ENCODE peak calls at places on chromosome 3, in ten cellular contexts. One of them, this sample, is unnamed.

GRCh38 chr3:21754839-21755238 is 3.8 kb upstream of the ZNF385D start:
- DNase-seq in HuH-7: no peak
- DNase-seq in RCC 7860: no peak
- DNase-seq in neural crest cell: no peak
- DNase-seq in stimulated activated effector memory CD8-positive, alpha-beta T cell treated with anti-CD3 and anti-CD28 coated beads, Interleukin-12 subunit alpha, Interleukin-12 subunit beta, amount 100 ng/mL, for 72 hours: no peak
- DNase-seq in germinal center: no peak
- DNase-seq in HCT116: no peak
- DNase-seq in BJ: no peak
- DNase-seq in neural progenitor cell: no peak
- DNase-seq in stimulated activated CD4-positive, alpha-beta T cell treated with anti-CD3 and anti-CD28 coated beads, Interleukin-1b, Interleukin-23, amount 100 ng/mL, for 4 hours: no peak
- DNase-seq in this sample: no peak

GRCh38 chr3:36827133-36827532 is 62.8 kb upstream of the DCLK3 start:
- DNase-seq in stimulated activated CD4-positive, alpha-beta T cell treated with anti-CD3 and anti-CD28 coated beads, Interleukin-1b, Interleukin-23, amount 100 ng/mL, for 4 hours: no peak
- DNase-seq in HCT116: no peak
- DNase-seq in RCC 7860: no peak
- DNase-seq in stimulated activated effector memory CD8-positive, alpha-beta T cell treated with anti-CD3 and anti-CD28 coated beads, Interleukin-12 subunit alpha, Interleukin-12 subunit beta, amount 100 ng/mL, for 72 hours: no peak
- DNase-seq in neural progenitor cell: no peak
- DNase-seq in BJ: no peak
- DNase-seq in HuH-7: no peak
- DNase-seq in neural crest cell: no peak
- DNase-seq in germinal center: no peak
- DNase-seq in this sample: no peak

GRCh38 chr3:9500108-9501050 is 53.2 kb downstream of the LHFPL4 start:
- DNase-seq in germinal center: peak; percentile 83
- DNase-seq in stimulated activated CD4-positive, alpha-beta T cell treated with anti-CD3 and anti-CD28 coated beads, Interleukin-1b, Interleukin-23, amount 100 ng/mL, for 4 hours: peak; percentile 57
- DNase-seq in neural progenitor cell: peak; percentile 94
- DNase-seq in HuH-7: peak; percentile 97
- DNase-seq in BJ: peak; percentile 1
- DNase-seq in neural crest cell: peak; percentile 84
- DNase-seq in HCT116: peak; percentile 48
- DNase-seq in RCC 7860: no peak
- DNase-seq in stimulated activated effector memory CD8-positive, alpha-beta T cell treated with anti-CD3 and anti-CD28 coated beads, Interleukin-12 subunit alpha, Interleukin-12 subunit beta, amount 100 ng/mL, for 72 hours: peak; percentile 85
- DNase-seq in this sample: no peak

GRCh38 chr3:14317057-14317553 is 85.3 kb upstream of the SLC6A6 start:
- DNase-seq in neural crest cell: no peak
- DNase-seq in HuH-7: no peak
- DNase-seq in HCT116: no peak
- DNase-seq in stimulated activated CD4-positive, alpha-beta T cell treated with anti-CD3 and anti-CD28 coated beads, Interleukin-1b, Interleukin-23, amount 100 ng/mL, for 4 hours: no peak
- DNase-seq in stimulated activated effector memory CD8-positive, alpha-beta T cell treated with anti-CD3 and anti-CD28 coated beads, Interleukin-12 subunit alpha, Interleukin-12 subunit beta, amount 100 ng/mL, for 72 hours: no peak
- DNase-seq in germinal center: no peak
- DNase-seq in neural progenitor cell: peak; percentile 33
- DNase-seq in RCC 7860: no peak
- DNase-seq in BJ: no peak
- DNase-seq in this sample: no peak

GRCh38 chr3:42070089-42070885 is 20.9 kb upstream of the TRAK1 start:
- DNase-seq in neural crest cell: no peak
- DNase-seq in stimulated activated CD4-positive, alpha-beta T cell treated with anti-CD3 and anti-CD28 coated beads, Interleukin-1b, Interleukin-23, amount 100 ng/mL, for 4 hours: no peak
- DNase-seq in germinal center: no peak
- DNase-seq in neural progenitor cell: no peak
- DNase-seq in BJ: no peak
- DNase-seq in stimulated activated effector memory CD8-positive, alpha-beta T cell treated with anti-CD3 and anti-CD28 coated beads, Interleukin-12 subunit alpha, Interleukin-12 subunit beta, amount 100 ng/mL, for 72 hours: no peak
- DNase-seq in RCC 7860: no peak
- DNase-seq in HCT116: no peak
- DNase-seq in HuH-7: no peak
- DNase-seq in this sample: no peak

GRCh38 chr3:5053021-5053831 is 68.9 kb upstream of the ARL8B start:
- DNase-seq in RCC 7860: no peak
- DNase-seq in stimulated activated CD4-positive, alpha-beta T cell treated with anti-CD3 and anti-CD28 coated beads, Interleukin-1b, Interleukin-23, amount 100 ng/mL, for 4 hours: no peak
- DNase-seq in HCT116: no peak
- DNase-seq in neural crest cell: no peak
- DNase-seq in germinal center: no peak
- DNase-seq in BJ: peak; percentile 65
- DNase-seq in neural progenitor cell: no peak
- DNase-seq in HuH-7: no peak
- DNase-seq in stimulated activated effector memory CD8-positive, alpha-beta T cell treated with anti-CD3 and anti-CD28 coated beads, Interleukin-12 subunit alpha, Interleukin-12 subunit beta, amount 100 ng/mL, for 72 hours: no peak
- DNase-seq in this sample: no peak

GRCh38 chr3:135982922-135983581 is 17.5 kb downstream of the PPP2R3A start:
- DNase-seq in germinal center: no peak
- DNase-seq in stimulated activated CD4-positive, alpha-beta T cell treated with anti-CD3 and anti-CD28 coated beads, Interleukin-1b, Interleukin-23, amount 100 ng/mL, for 4 hours: no peak
- DNase-seq in stimulated activated effector memory CD8-positive, alpha-beta T cell treated with anti-CD3 and anti-CD28 coated beads, Interleukin-12 subunit alpha, Interleukin-12 subunit beta, amount 100 ng/mL, for 72 hours: no peak
- DNase-seq in HuH-7: no peak
- DNase-seq in neural progenitor cell: no peak
- DNase-seq in BJ: no peak
- DNase-seq in neural crest cell: no peak
- DNase-seq in RCC 7860: peak; percentile 65
- DNase-seq in HCT116: no peak
- DNase-seq in this sample: peak; percentile 64

GRCh38 chr3:52022323-52023100 is 26.8 kb upstream of the RPL29 start:
- DNase-seq in neural crest cell: no peak
- DNase-seq in neural progenitor cell: peak; percentile 61
- DNase-seq in RCC 7860: no peak
- DNase-seq in stimulated activated effector memory CD8-positive, alpha-beta T cell treated with anti-CD3 and anti-CD28 coated beads, Interleukin-12 subunit alpha, Interleukin-12 subunit beta, amount 100 ng/mL, for 72 hours: no peak
- DNase-seq in HuH-7: peak; percentile 61
- DNase-seq in HCT116: no peak
- DNase-seq in BJ: no peak
- DNase-seq in germinal center: no peak
- DNase-seq in stimulated activated CD4-positive, alpha-beta T cell treated with anti-CD3 and anti-CD28 coated beads, Interleukin-1b, Interleukin-23, amount 100 ng/mL, for 4 hours: no peak
- DNase-seq in this sample: no peak

GRCh38 chr3:129556890-129557736 is 14.1 kb downstream of the H1-8 start:
- DNase-seq in stimulated activated effector memory CD8-positive, alpha-beta T cell treated with anti-CD3 and anti-CD28 coated beads, Interleukin-12 subunit alpha, Interleukin-12 subunit beta, amount 100 ng/mL, for 72 hours: no peak
- DNase-seq in HuH-7: no peak
- DNase-seq in HCT116: no peak
- DNase-seq in neural progenitor cell: peak; percentile 27
- DNase-seq in stimulated activated CD4-positive, alpha-beta T cell treated with anti-CD3 and anti-CD28 coated beads, Interleukin-1b, Interleukin-23, amount 100 ng/mL, for 4 hours: no peak
- DNase-seq in RCC 7860: no peak
- DNase-seq in neural crest cell: no peak
- DNase-seq in germinal center: no peak
- DNase-seq in BJ: peak; percentile 78
- DNase-seq in this sample: no peak

GRCh38 chr3:126541628-126542339 is 16.9 kb downstream of the C3orf22 start:
- DNase-seq in stimulated activated effector memory CD8-positive, alpha-beta T cell treated with anti-CD3 and anti-CD28 coated beads, Interleukin-12 subunit alpha, Interleukin-12 subunit beta, amount 100 ng/mL, for 72 hours: no peak
- DNase-seq in HCT116: no peak
- DNase-seq in HuH-7: no peak
- DNase-seq in neural progenitor cell: no peak
- DNase-seq in neural crest cell: no peak
- DNase-seq in BJ: no peak
- DNase-seq in RCC 7860: no peak
- DNase-seq in germinal center: no peak
- DNase-seq in stimulated activated CD4-positive, alpha-beta T cell treated with anti-CD3 and anti-CD28 coated beads, Interleukin-1b, Interleukin-23, amount 100 ng/mL, for 4 hours: no peak
- DNase-seq in this sample: no peak

GRCh38 chr3:16513141-16514020 is at the start of gene RFTN1:
- DNase-seq in neural crest cell: peak; percentile 31
- DNase-seq in stimulated activated effector memory CD8-positive, alpha-beta T cell treated with anti-CD3 and anti-CD28 coated beads, Interleukin-12 subunit alpha, Interleukin-12 subunit beta, amount 100 ng/mL, for 72 hours: peak; percentile 84
- DNase-seq in stimulated activated CD4-positive, alpha-beta T cell treated with anti-CD3 and anti-CD28 coated beads, Interleukin-1b, Interleukin-23, amount 100 ng/mL, for 4 hours: peak; percentile 49
- DNase-seq in germinal center: peak; percentile 75
- DNase-seq in neural progenitor cell: peak; percentile 60
- DNase-seq in BJ: no peak
- DNase-seq in HCT116: no peak
- DNase-seq in RCC 7860: peak; percentile 50
- DNase-seq in HuH-7: no peak
- DNase-seq in this sample: no peak

GRCh38 chr3:186095584-186096061 is 13.3 kb downstream of the ETV5 start:
- DNase-seq in HuH-7: no peak
- DNase-seq in germinal center: no peak
- DNase-seq in RCC 7860: no peak
- DNase-seq in stimulated activated CD4-positive, alpha-beta T cell treated with anti-CD3 and anti-CD28 coated beads, Interleukin-1b, Interleukin-23, amount 100 ng/mL, for 4 hours: no peak
- DNase-seq in neural crest cell: no peak
- DNase-seq in HCT116: no peak
- DNase-seq in neural progenitor cell: no peak
- DNase-seq in stimulated activated effector memory CD8-positive, alpha-beta T cell treated with anti-CD3 and anti-CD28 coated beads, Interleukin-12 subunit alpha, Interleukin-12 subunit beta, amount 100 ng/mL, for 72 hours: no peak
- DNase-seq in BJ: no peak
- DNase-seq in this sample: no peak

GRCh38 chr3:11282250-11283125 is 10.3 kb downstream of the ATG7 start:
- DNase-seq in BJ: no peak
- DNase-seq in neural progenitor cell: no peak
- DNase-seq in stimulated activated effector memory CD8-positive, alpha-beta T cell treated with anti-CD3 and anti-CD28 coated beads, Interleukin-12 subunit alpha, Interleukin-12 subunit beta, amount 100 ng/mL, for 72 hours: no peak
- DNase-seq in germinal center: no peak
- DNase-seq in neural crest cell: no peak
- DNase-seq in RCC 7860: no peak
- DNase-seq in HuH-7: no peak
- DNase-seq in stimulated activated CD4-positive, alpha-beta T cell treated with anti-CD3 and anti-CD28 coated beads, Interleukin-1b, Interleukin-23, amount 100 ng/mL, for 4 hours: no peak
- DNase-seq in HCT116: no peak
- DNase-seq in this sample: no peak

GRCh38 chr3:53478166-53478830 is 16.1 kb upstream of the CACNA1D start:
- DNase-seq in neural progenitor cell: no peak
- DNase-seq in stimulated activated CD4-positive, alpha-beta T cell treated with anti-CD3 and anti-CD28 coated beads, Interleukin-1b, Interleukin-23, amount 100 ng/mL, for 4 hours: no peak
- DNase-seq in BJ: no peak
- DNase-seq in germinal center: no peak
- DNase-seq in stimulated activated effector memory CD8-positive, alpha-beta T cell treated with anti-CD3 and anti-CD28 coated beads, Interleukin-12 subunit alpha, Interleukin-12 subunit beta, amount 100 ng/mL, for 72 hours: no peak
- DNase-seq in HCT116: no peak
- DNase-seq in neural crest cell: no peak
- DNase-seq in HuH-7: no peak
- DNase-seq in RCC 7860: no peak
- DNase-seq in this sample: no peak

GRCh38 chr3:111639316-111639715 is 44.2 kb upstream of the ZBED2 start:
- DNase-seq in BJ: no peak
- DNase-seq in stimulated activated effector memory CD8-positive, alpha-beta T cell treated with anti-CD3 and anti-CD28 coated beads, Interleukin-12 subunit alpha, Interleukin-12 subunit beta, amount 100 ng/mL, for 72 hours: no peak
- DNase-seq in RCC 7860: no peak
- DNase-seq in stimulated activated CD4-positive, alpha-beta T cell treated with anti-CD3 and anti-CD28 coated beads, Interleukin-1b, Interleukin-23, amount 100 ng/mL, for 4 hours: no peak
- DNase-seq in germinal center: no peak
- DNase-seq in neural progenitor cell: no peak
- DNase-seq in HuH-7: no peak
- DNase-seq in neural crest cell: no peak
- DNase-seq in HCT116: no peak
- DNase-seq in this sample: no peak

GRCh38 chr3:34140606-34141005 is 342.2 kb downstream of the PDCD6IP start:
- DNase-seq in HuH-7: no peak
- DNase-seq in neural crest cell: no peak
- DNase-seq in stimulated activated effector memory CD8-positive, alpha-beta T cell treated with anti-CD3 and anti-CD28 coated beads, Interleukin-12 subunit alpha, Interleukin-12 subunit beta, amount 100 ng/mL, for 72 hours: no peak
- DNase-seq in HCT116: no peak
- DNase-seq in RCC 7860: no peak
- DNase-seq in BJ: no peak
- DNase-seq in stimulated activated CD4-positive, alpha-beta T cell treated with anti-CD3 and anti-CD28 coated beads, Interleukin-1b, Interleukin-23, amount 100 ng/mL, for 4 hours: no peak
- DNase-seq in neural progenitor cell: no peak
- DNase-seq in germinal center: no peak
- DNase-seq in this sample: no peak

GRCh38 chr3:114409291-114409690 is 115.5 kb downstream of the TIGIT start:
- DNase-seq in HuH-7: no peak
- DNase-seq in BJ: no peak
- DNase-seq in stimulated activated CD4-positive, alpha-beta T cell treated with anti-CD3 and anti-CD28 coated beads, Interleukin-1b, Interleukin-23, amount 100 ng/mL, for 4 hours: no peak
- DNase-seq in stimulated activated effector memory CD8-positive, alpha-beta T cell treated with anti-CD3 and anti-CD28 coated beads, Interleukin-12 subunit alpha, Interleukin-12 subunit beta, amount 100 ng/mL, for 72 hours: no peak
- DNase-seq in HCT116: no peak
- DNase-seq in neural crest cell: no peak
- DNase-seq in germinal center: no peak
- DNase-seq in neural progenitor cell: no peak
- DNase-seq in RCC 7860: no peak
- DNase-seq in this sample: no peak

GRCh38 chr3:14550651-14551611 is 10.8 kb upstream of the GRIP2 start:
- DNase-seq in stimulated activated effector memory CD8-positive, alpha-beta T cell treated with anti-CD3 and anti-CD28 coated beads, Interleukin-12 subunit alpha, Interleukin-12 subunit beta, amount 100 ng/mL, for 72 hours: no peak
- DNase-seq in neural crest cell: no peak
- DNase-seq in RCC 7860: no peak
- DNase-seq in BJ: no peak
- DNase-seq in HuH-7: no peak
- DNase-seq in germinal center: no peak
- DNase-seq in stimulated activated CD4-positive, alpha-beta T cell treated with anti-CD3 and anti-CD28 coated beads, Interleukin-1b, Interleukin-23, amount 100 ng/mL, for 4 hours: no peak
- DNase-seq in neural progenitor cell: peak; percentile 31
- DNase-seq in HCT116: no peak
- DNase-seq in this sample: no peak

GRCh38 chr3:187719628-187720336 is 17.4 kb upstream of the RTP2 start:
- DNase-seq in RCC 7860: no peak
- DNase-seq in neural progenitor cell: peak; percentile 21
- DNase-seq in stimulated activated effector memory CD8-positive, alpha-beta T cell treated with anti-CD3 and anti-CD28 coated beads, Interleukin-12 subunit alpha, Interleukin-12 subunit beta, amount 100 ng/mL, for 72 hours: no peak
- DNase-seq in stimulated activated CD4-positive, alpha-beta T cell treated with anti-CD3 and anti-CD28 coated beads, Interleukin-1b, Interleukin-23, amount 100 ng/mL, for 4 hours: no peak
- DNase-seq in BJ: no peak
- DNase-seq in neural crest cell: no peak
- DNase-seq in HCT116: no peak
- DNase-seq in germinal center: no peak
- DNase-seq in HuH-7: no peak
- DNase-seq in this sample: no peak

GRCh38 chr3:105284876-105285275 is 81.8 kb upstream of the ALCAM start:
- DNase-seq in neural crest cell: no peak
- DNase-seq in HuH-7: no peak
- DNase-seq in stimulated activated effector memory CD8-positive, alpha-beta T cell treated with anti-CD3 and anti-CD28 coated beads, Interleukin-12 subunit alpha, Interleukin-12 subunit beta, amount 100 ng/mL, for 72 hours: no peak
- DNase-seq in HCT116: no peak
- DNase-seq in germinal center: no peak
- DNase-seq in RCC 7860: no peak
- DNase-seq in neural progenitor cell: no peak
- DNase-seq in BJ: no peak
- DNase-seq in stimulated activated CD4-positive, alpha-beta T cell treated with anti-CD3 and anti-CD28 coated beads, Interleukin-1b, Interleukin-23, amount 100 ng/mL, for 4 hours: no peak
- DNase-seq in this sample: no peak

GRCh38 chr3:49311283-49311682 is 28.6 kb downstream of the USP4 start:
- DNase-seq in neural progenitor cell: no peak
- DNase-seq in neural crest cell: no peak
- DNase-seq in germinal center: no peak
- DNase-seq in stimulated activated CD4-positive, alpha-beta T cell treated with anti-CD3 and anti-CD28 coated beads, Interleukin-1b, Interleukin-23, amount 100 ng/mL, for 4 hours: no peak
- DNase-seq in RCC 7860: no peak
- DNase-seq in HCT116: no peak
- DNase-seq in BJ: no peak
- DNase-seq in stimulated activated effector memory CD8-positive, alpha-beta T cell treated with anti-CD3 and anti-CD28 coated beads, Interleukin-12 subunit alpha, Interleukin-12 subunit beta, amount 100 ng/mL, for 72 hours: no peak
- DNase-seq in HuH-7: no peak
- DNase-seq in this sample: no peak

GRCh38 chr3:99871231-99871898 is 53.7 kb downstream of the CMSS1 start:
- DNase-seq in BJ: no peak
- DNase-seq in neural progenitor cell: no peak
- DNase-seq in HuH-7: no peak
- DNase-seq in neural crest cell: no peak
- DNase-seq in stimulated activated CD4-positive, alpha-beta T cell treated with anti-CD3 and anti-CD28 coated beads, Interleukin-1b, Interleukin-23, amount 100 ng/mL, for 4 hours: no peak
- DNase-seq in germinal center: no peak
- DNase-seq in RCC 7860: peak; percentile 28
- DNase-seq in HCT116: no peak
- DNase-seq in stimulated activated effector memory CD8-positive, alpha-beta T cell treated with anti-CD3 and anti-CD28 coated beads, Interleukin-12 subunit alpha, Interleukin-12 subunit beta, amount 100 ng/mL, for 72 hours: no peak
- DNase-seq in this sample: no peak

GRCh38 chr3:42247576-42248027 is 18.4 kb downstream of the CCK start:
- DNase-seq in neural progenitor cell: peak; percentile 77
- DNase-seq in stimulated activated effector memory CD8-positive, alpha-beta T cell treated with anti-CD3 and anti-CD28 coated beads, Interleukin-12 subunit alpha, Interleukin-12 subunit beta, amount 100 ng/mL, for 72 hours: peak; percentile 75
- DNase-seq in HCT116: peak; percentile 60
- DNase-seq in HuH-7: peak; percentile 68
- DNase-seq in germinal center: peak; percentile 44
- DNase-seq in BJ: no peak
- DNase-seq in RCC 7860: peak; percentile 13
- DNase-seq in stimulated activated CD4-positive, alpha-beta T cell treated with anti-CD3 and anti-CD28 coated beads, Interleukin-1b, Interleukin-23, amount 100 ng/mL, for 4 hours: peak; percentile 26
- DNase-seq in neural crest cell: peak; percentile 63
- DNase-seq in this sample: no peak

GRCh38 chr3:74603292-74603691 is 11.2 kb downstream of the CNTN3 start:
- DNase-seq in stimulated activated CD4-positive, alpha-beta T cell treated with anti-CD3 and anti-CD28 coated beads, Interleukin-1b, Interleukin-23, amount 100 ng/mL, for 4 hours: no peak
- DNase-seq in HuH-7: no peak
- DNase-seq in neural crest cell: no peak
- DNase-seq in germinal center: no peak
- DNase-seq in RCC 7860: no peak
- DNase-seq in BJ: no peak
- DNase-seq in HCT116: no peak
- DNase-seq in stimulated activated effector memory CD8-positive, alpha-beta T cell treated with anti-CD3 and anti-CD28 coated beads, Interleukin-12 subunit alpha, Interleukin-12 subunit beta, amount 100 ng/mL, for 72 hours: no peak
- DNase-seq in neural progenitor cell: no peak
- DNase-seq in this sample: no peak

GRCh38 chr3:189936210-189936609 is 184.5 kb downstream of the P3H2 start:
- DNase-seq in stimulated activated CD4-positive, alpha-beta T cell treated with anti-CD3 and anti-CD28 coated beads, Interleukin-1b, Interleukin-23, amount 100 ng/mL, for 4 hours: no peak
- DNase-seq in germinal center: no peak
- DNase-seq in HCT116: no peak
- DNase-seq in RCC 7860: no peak
- DNase-seq in neural progenitor cell: no peak
- DNase-seq in stimulated activated effector memory CD8-positive, alpha-beta T cell treated with anti-CD3 and anti-CD28 coated beads, Interleukin-12 subunit alpha, Interleukin-12 subunit beta, amount 100 ng/mL, for 72 hours: no peak
- DNase-seq in neural crest cell: no peak
- DNase-seq in BJ: no peak
- DNase-seq in HuH-7: no peak
- DNase-seq in this sample: no peak

GRCh38 chr3:14329842-14330241 is 72.6 kb upstream of the SLC6A6 start:
- DNase-seq in neural crest cell: no peak
- DNase-seq in neural progenitor cell: no peak
- DNase-seq in stimulated activated effector memory CD8-positive, alpha-beta T cell treated with anti-CD3 and anti-CD28 coated beads, Interleukin-12 subunit alpha, Interleukin-12 subunit beta, amount 100 ng/mL, for 72 hours: no peak
- DNase-seq in stimulated activated CD4-positive, alpha-beta T cell treated with anti-CD3 and anti-CD28 coated beads, Interleukin-1b, Interleukin-23, amount 100 ng/mL, for 4 hours: no peak
- DNase-seq in RCC 7860: no peak
- DNase-seq in HuH-7: no peak
- DNase-seq in germinal center: no peak
- DNase-seq in HCT116: no peak
- DNase-seq in BJ: no peak
- DNase-seq in this sample: no peak

GRCh38 chr3:197468866-197469382 is 86.8 kb downstream of the BDH1 start:
- DNase-seq in BJ: no peak
- DNase-seq in RCC 7860: peak; percentile 57
- DNase-seq in neural progenitor cell: no peak
- DNase-seq in stimulated activated effector memory CD8-positive, alpha-beta T cell treated with anti-CD3 and anti-CD28 coated beads, Interleukin-12 subunit alpha, Interleukin-12 subunit beta, amount 100 ng/mL, for 72 hours: no peak
- DNase-seq in germinal center: no peak
- DNase-seq in HCT116: no peak
- DNase-seq in neural crest cell: no peak
- DNase-seq in HuH-7: peak; percentile 59
- DNase-seq in stimulated activated CD4-positive, alpha-beta T cell treated with anti-CD3 and anti-CD28 coated beads, Interleukin-1b, Interleukin-23, amount 100 ng/mL, for 4 hours: no peak
- DNase-seq in this sample: no peak

GRCh38 chr3:57053122-57053521 is 7.3 kb upstream of the SPATA12 start:
- DNase-seq in stimulated activated effector memory CD8-positive, alpha-beta T cell treated with anti-CD3 and anti-CD28 coated beads, Interleukin-12 subunit alpha, Interleukin-12 subunit beta, amount 100 ng/mL, for 72 hours: no peak
- DNase-seq in germinal center: no peak
- DNase-seq in neural crest cell: no peak
- DNase-seq in HCT116: no peak
- DNase-seq in HuH-7: no peak
- DNase-seq in RCC 7860: no peak
- DNase-seq in neural progenitor cell: no peak
- DNase-seq in stimulated activated CD4-positive, alpha-beta T cell treated with anti-CD3 and anti-CD28 coated beads, Interleukin-1b, Interleukin-23, amount 100 ng/mL, for 4 hours: no peak
- DNase-seq in BJ: no peak
- DNase-seq in this sample: no peak